ENCODE peak calls at places on chromosomes 2 and 18, in five cellular contexts. A is stimulated activated CD8-positive, alpha-beta memory T cell treated with anti-CD3 and anti-CD28 coated beads, Interleukin-7, amount 100 ng/mL, for 4 hours; K is fibroblast of mammary gland; J is fibroblast of lung; Z is GM12865. T is an unnamed sample.

GRCh38 chr2:58341047-58341446 is 99.9 kb upstream of the FANCL start:
- DNase-seq in A (no peak), K (no peak), J (no peak), Z (peak), T (no peak)

GRCh38 chr2:158174956-158175355 is 73.3 kb downstream of the UPP2 start:
- DNase-seq in A (no peak), K (no peak), J (no peak), Z (no peak), T (no peak)

GRCh38 chr2:43134571-43134889 is 91.9 kb downstream of the ZFP36L2 start:
- DNase-seq in A (no peak), K (no peak), J (no peak), Z (no peak), T (no peak)

GRCh38 chr2:25215948-25216679 is 47.7 kb upstream of the POMC start:
- DNase-seq in A (peak), K (peak), J (peak), Z (peak), T (no peak)

GRCh38 chr2:138959031-138959430 is 178.8 kb upstream of the NXPH2 start:
- DNase-seq in A (no peak), K (no peak), J (no peak), Z (no peak), T (no peak)

GRCh38 chr18:64165906-64166305 is 17.0 kb upstream of the LINC00305 start:
- DNase-seq in A (no peak), K (peak), J (peak), Z (no peak), T (peak)

GRCh38 chr2:65722028-65722427 is 289.6 kb upstream of the SPRED2 start:
- DNase-seq in A (no peak), K (peak), J (peak), Z (no peak), T (no peak)

GRCh38 chr2:217392930-217393584 is 533.2 kb upstream of the TNP1 start:
- DNase-seq in A (no peak), K (no peak), J (no peak), Z (no peak), T (no peak)

GRCh38 chr2:39646891-39647780 is 18.6 kb upstream of the TMEM178A start:
- DNase-seq in A (no peak), K (no peak), J (no peak), Z (no peak), T (no peak)

GRCh38 chr2:15899751-15900493 is 40.4 kb upstream of the MYCN start:
- DNase-seq in A (no peak), K (no peak), J (no peak), Z (no peak), T (no peak)

GRCh38 chr2:204282525-204282924 is 262.8 kb upstream of the PARD3B start:
- DNase-seq in A (no peak), K (no peak), J (no peak), Z (no peak), T (no peak)

GRCh38 chr2:137435176-137435575 is 529.1 kb upstream of the HNMT start:
- DNase-seq in A (no peak), K (peak), J (peak), Z (no peak), T (no peak)

GRCh38 chr2:43345872-43346271 is 119.5 kb upstream of the ZFP36L2 start:
- DNase-seq in A (no peak), K (no peak), J (no peak), Z (no peak), T (no peak)

GRCh38 chr2:175605989-175606841 is 395.9 kb downstream of the LNPK start:
- DNase-seq in A (no peak), K (peak), J (peak), Z (no peak), T (no peak)

GRCh38 chr2:26674002-26674751 is 18.3 kb upstream of the KCNK3 start:
- DNase-seq in A (no peak), K (no peak), J (no peak), Z (no peak), T (no peak)

GRCh38 chr2:55047677-55048299 is 2.5 kb downstream of the RTN4 start:
- DNase-seq in A (no peak), K (peak), J (peak), Z (peak), T (no peak)

GRCh38 chr2:24304098-24304497 is 56.2 kb downstream of the ITSN2 start:
- DNase-seq in A (no peak), K (peak), J (peak), Z (no peak), T (peak)

GRCh38 chr2:72828840-72829507 is 3.1 kb upstream of the EXOC6B start:
- DNase-seq in A (no peak), K (no peak), J (peak), Z (no peak), T (no peak)

GRCh38 chr2:177889812-177890460 is 182.6 kb downstream of the PDE11A start:
- DNase-seq in A (no peak), K (no peak), J (no peak), Z (no peak), T (no peak)

GRCh38 chr2:20574423-20574911 is 76.4 kb downstream of the HS1BP3 start:
- DNase-seq in A (no peak), K (no peak), J (no peak), Z (no peak), T (no peak)

GRCh38 chr2:98518106-98518505 is 73.4 kb downstream of the INPP4A start:
- DNase-seq in A (peak), K (peak), J (peak), Z (peak), T (no peak)

GRCh38 chr2:219527076-219527394 is 12.8 kb downstream of the ASIC4 start:
- DNase-seq in A (no peak), K (no peak), J (no peak), Z (no peak), T (no peak)

GRCh38 chr2:26325851-26326250 is 20.1 kb upstream of the SELENOI start:
- DNase-seq in A (no peak), K (peak), J (peak), Z (no peak), T (no peak)

GRCh38 chr2:231679906-231680283 is 28.4 kb upstream of the PTMA start:
- DNase-seq in A (no peak), K (no peak), J (no peak), Z (peak), T (no peak)

GRCh38 chr2:240464514-240465241 is 29.2 kb downstream of the GPC1 start:
- DNase-seq in A (no peak), K (no peak), J (no peak), Z (no peak), T (no peak)

GRCh38 chr18:34976899-34977786 is 64.1 kb upstream of the MAPRE2 start:
- DNase-seq in A (peak), K (peak), J (peak), Z (peak), T (no peak)

GRCh38 chr2:160703648-160704585 is 210.3 kb upstream of the RBMS1 start:
- DNase-seq in A (no peak), K (no peak), J (no peak), Z (peak), T (no peak)